ENCODE peak calls at places on chromosome 7, in eight cellular contexts. M is M059J, N is fibroblast of lung, F is COR-L47, L is ureter, B is skeletal muscle cell, Z is foreskin fibroblast, D is non-pigmented ciliary epithelial cell. A is an unnamed sample.

GRCh38 chr7:276230-276835 is 13.6 kb upstream of the FOXL3 start:
- DNase-seq in M (no peak), Z (no peak), F (no peak), B (no peak), D (no peak), L (no peak), N (no peak), A (no peak)

GRCh38 chr7:151518105-151518780 is 1.5 kb downstream of the RHEB start:
- DNase-seq in M (peak), F (peak), L (peak), D (no peak), B (no peak), Z (peak), N (peak), A (no peak)

GRCh38 chr7:26265061-26265460 is 26.6 kb upstream of the SNX10 start:
- DNase-seq in F (no peak), B (no peak), Z (no peak), M (no peak), L (no peak), D (no peak), N (no peak), A (no peak)

GRCh38 chr7:36958094-36958718 is 233.9 kb upstream of the AOAH start:
- DNase-seq in N (peak), Z (no peak), F (no peak), M (peak), B (no peak), L (no peak), D (no peak), A (no peak)

GRCh38 chr7:26858229-26858568 is 6.2 kb downstream of the SKAP2 start:
- DNase-seq in M (no peak), B (no peak), D (no peak), N (no peak), Z (no peak), F (no peak), L (no peak), A (no peak)

GRCh38 chr7:73342645-73343044 is 14.7 kb downstream of the FKBP6 start:
- DNase-seq in M (peak), D (no peak), F (peak), L (no peak), N (peak), B (peak), Z (peak), A (no peak)

GRCh38 chr7:143974457-143974856 is 19.8 kb downstream of the OR2F1 start:
- DNase-seq in L (no peak), F (no peak), M (peak), N (no peak), Z (peak), B (no peak), D (no peak), A (no peak)

GRCh38 chr7:44801890-44802289 is 5.4 kb downstream of the PPIA start:
- DNase-seq in B (no peak), N (peak), D (no peak), Z (peak), L (no peak), M (peak), F (no peak), A (no peak)

GRCh38 chr7:240887-241421 is 48.6 kb downstream of the FAM20C start:
- DNase-seq in M (peak), L (no peak), Z (peak), N (peak), D (no peak), F (no peak), B (no peak), A (no peak)

GRCh38 chr7:104664648-104665047 is 336.2 kb downstream of the LHFPL3 start:
- DNase-seq in B (no peak), D (no peak), F (no peak), M (no peak), Z (no peak), L (no peak), N (no peak), A (no peak)

GRCh38 chr7:69567790-69568189 is 30.5 kb upstream of the AUTS2 start:
- DNase-seq in Z (no peak), F (no peak), N (no peak), D (no peak), L (no peak), B (no peak), M (no peak), A (no peak)

GRCh38 chr7:33776791-33777190 is 128.5 kb upstream of the BMPER start:
- DNase-seq in F (no peak), L (no peak), M (peak), Z (peak), N (peak), B (no peak), D (no peak), A (no peak)

GRCh38 chr7:7642081-7642480 is 1.5 kb downstream of the UMAD1 start:
- DNase-seq in Z (no peak), D (no peak), M (no peak), F (no peak), N (no peak), B (no peak), L (no peak), A (no peak)

GRCh38 chr7:85424298-85424697 is 237.4 kb upstream of the SEMA3D start:
- DNase-seq in F (no peak), Z (no peak), N (no peak), L (no peak), D (no peak), B (no peak), M (no peak), A (no peak)

GRCh38 chr7:41047789-41048191 is 655.1 kb downstream of the INHBA start:
- DNase-seq in F (no peak), L (no peak), Z (peak), B (peak), M (peak), N (peak), D (no peak), A (no peak)

GRCh38 chr7:130843703-130844102 is 109.7 kb upstream of the KLF14 start:
- DNase-seq in L (no peak), B (no peak), N (no peak), D (no peak), Z (no peak), F (no peak), M (no peak), A (no peak)

GRCh38 chr7:80634505-80634904 is 3.9 kb upstream of the CD36 start:
- DNase-seq in D (peak), F (no peak), M (peak), B (peak), N (peak), L (no peak), Z (peak), A (no peak)

GRCh38 chr7:3238525-3239210 is 62.4 kb upstream of the SDK1 start:
- DNase-seq in N (no peak), F (no peak), M (peak), L (no peak), D (no peak), Z (peak), B (no peak), A (no peak)

GRCh38 chr7:44521347-44522095 is 19.6 kb downstream of the NPC1L1 start:
- DNase-seq in B (no peak), F (no peak), M (no peak), N (no peak), D (no peak), L (no peak), Z (no peak), A (no peak)

GRCh38 chr7:12716134-12716667 is 28.8 kb downstream of the ARL4A start:
- DNase-seq in D (no peak), M (no peak), B (no peak), Z (no peak), N (no peak), L (no peak), F (no peak), A (no peak)

GRCh38 chr7:55111007-55111406 is 92.2 kb downstream of the EGFR start:
- DNase-seq in F (no peak), M (peak), L (peak), N (peak), D (no peak), B (no peak), Z (peak), A (no peak)

GRCh38 chr7:2838873-2839578 is 5.1 kb downstream of the GNA12 start:
- DNase-seq in F (no peak), D (no peak), L (no peak), N (no peak), Z (no peak), M (no peak), B (no peak), A (no peak)

GRCh38 chr7:4814463-4814862 is 39.0 kb downstream of the AP5Z1 start:
- DNase-seq in L (no peak), M (no peak), B (no peak), Z (no peak), N (no peak), D (no peak), F (no peak), A (no peak)

GRCh38 chr7:134879815-134880475 is 100.5 kb downstream of the CALD1 start:
- DNase-seq in N (no peak), M (no peak), Z (no peak), D (no peak), F (no peak), L (no peak), B (no peak), A (no peak)

GRCh38 chr7:37031571-37032257 is 307.4 kb upstream of the AOAH start:
- DNase-seq in M (peak), F (peak), Z (peak), L (peak), N (peak), D (peak), B (peak), A (no peak)

GRCh38 chr7:81721428-81721827 is 48.4 kb downstream of the HGF start:
- DNase-seq in N (no peak), D (no peak), M (peak), Z (peak), F (no peak), L (no peak), B (no peak), A (no peak)

GRCh38 chr7:42233166-42233565 is 3.8 kb downstream of the GLI3 start:
- DNase-seq in D (no peak), N (peak), B (no peak), M (peak), F (no peak), L (no peak), Z (peak), A (no peak)

GRCh38 chr7:137266764-137267163 is 76.8 kb downstream of the PTN start:
- DNase-seq in D (no peak), N (no peak), B (no peak), M (no peak), L (no peak), F (no peak), Z (no peak), A (no peak)

GRCh38 chr7:27647052-27647451 is 15.6 kb downstream of the HIBADH start:
- DNase-seq in B (peak), F (no peak), L (no peak), D (peak), Z (peak), N (peak), M (peak), A (no peak)

GRCh38 chr7:155764432-155764798 is 47.8 kb downstream of the SHH start:
- DNase-seq in N (no peak), Z (no peak), F (no peak), M (no peak), B (no peak), D (no peak), L (no peak), A (no peak)

GRCh38 chr7:33745934-33746333 is 159.4 kb upstream of the BMPER start:
- DNase-seq in Z (peak), M (peak), N (peak), F (no peak), D (no peak), B (no peak), L (no peak), A (no peak)